ENCODE peak calls at places on chromosomes 11 and 22, in four cellular contexts. One of them, this sample, is unnamed. For H3K4me1, the result is how much of the 10 kb centered on the place peaks cover.

GRCh38 chr11:78019808-78020207 is 3.3 kb downstream of the KCTD14 start:
- DNase-seq in mesenchymal stem cell: no peak
- DNase-seq in H1: no peak
- DNase-seq in neuronal stem cell: no peak
- DNase-seq in this sample: no peak

GRCh38 chr11:104134760-104135159 is 29.2 kb downstream of the PDGFD start:
- DNase-seq in mesenchymal stem cell: peak
- DNase-seq in H1: no peak
- DNase-seq in neuronal stem cell: no peak
- DNase-seq in this sample: no peak

GRCh38 chr11:113338730-113339129 is 24.3 kb downstream of the TTC12 start:
- DNase-seq in mesenchymal stem cell: no peak
- DNase-seq in H1: no peak
- DNase-seq in neuronal stem cell: no peak
- DNase-seq in this sample: peak

GRCh38 chr11:6568191-6568918 is 35.1 kb downstream of the RRP8 start:
- DNase-seq in mesenchymal stem cell: peak
- DNase-seq in H1: no peak
- DNase-seq in neuronal stem cell: no peak
- DNase-seq in this sample: peak

GRCh38 chr11:31236052-31236652 is 133.4 kb downstream of the DCDC1 start:
- DNase-seq in mesenchymal stem cell: peak
- DNase-seq in H1: no peak
- DNase-seq in neuronal stem cell: no peak
- DNase-seq in this sample: no peak

GRCh38 chr11:104653011-104653806 is 245.1 kb downstream of the CASP12 start:
- DNase-seq in mesenchymal stem cell: peak
- DNase-seq in H1: no peak
- DNase-seq in neuronal stem cell: no peak
- DNase-seq in this sample: no peak

GRCh38 chr22:20616451-20617043 is 109.1 kb downstream of the MED15 start:
- DNase-seq in mesenchymal stem cell: no peak
- DNase-seq in H1: no peak
- DNase-seq in neuronal stem cell: no peak
- DNase-seq in this sample: no peak

GRCh38 chr11:132744771-132745170 is 787.5 kb downstream of the OPCML start:
- DNase-seq in mesenchymal stem cell: peak
- DNase-seq in H1: no peak
- DNase-seq in neuronal stem cell: no peak
- DNase-seq in this sample: no peak

GRCh38 chr11:24861440-24861839 is 364.6 kb downstream of the LUZP2 start:
- DNase-seq in mesenchymal stem cell: no peak
- DNase-seq in H1: no peak
- DNase-seq in neuronal stem cell: no peak
- DNase-seq in this sample: no peak

GRCh38 chr11:70327717-70328116 is 57.2 kb downstream of the PPFIA1 start:
- DNase-seq in mesenchymal stem cell: no peak
- DNase-seq in H1: no peak
- DNase-seq in neuronal stem cell: no peak
- DNase-seq in this sample: no peak

DNA sequence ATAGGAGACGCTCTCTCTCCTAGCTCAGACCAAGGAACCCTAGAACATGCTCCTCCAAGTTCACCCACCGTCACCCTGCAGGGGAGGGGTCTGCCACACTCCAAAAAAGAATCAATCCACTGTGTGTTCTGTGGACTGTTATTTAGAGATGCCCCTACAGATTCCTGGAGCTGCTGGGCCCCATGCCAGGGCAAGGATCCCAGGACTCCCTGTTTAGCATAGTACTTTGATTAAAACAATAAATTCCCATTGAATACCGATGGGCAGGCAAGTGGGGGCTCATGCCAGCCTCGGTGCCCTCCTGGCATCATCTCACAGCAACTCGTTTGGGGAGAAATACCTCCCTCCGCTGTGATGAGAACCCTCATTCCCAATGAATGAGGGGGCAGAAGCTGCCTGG is 247.5 kb downstream of the ST3GAL4 start:
- DNase-seq in mesenchymal stem cell: no peak
- DNase-seq in H1: no peak
- DNase-seq in neuronal stem cell: no peak
- DNase-seq in this sample: no peak
- H3K4me1 ChIP-seq in mesenchymal stem cell: under half
- H3K4me1 ChIP-seq in H1: under half
- H3K4me1 ChIP-seq in neuronal stem cell: under half
- H3K4me1 ChIP-seq in this sample: under half

GRCh38 chr11:12695221-12695794 is 21.1 kb downstream of the TEAD1 start:
- DNase-seq in mesenchymal stem cell: no peak
- DNase-seq in H1: no peak
- DNase-seq in neuronal stem cell: no peak
- DNase-seq in this sample: no peak
- H2BK12ac ChIP-seq in mesenchymal stem cell: no peak
- H2BK12ac ChIP-seq in H1: no peak
- H2BK12ac ChIP-seq in neuronal stem cell: no peak
- H2BK12ac ChIP-seq in this sample: no peak

GRCh38 chr11:10931761-10932700 is 74.2 kb upstream of the ZBED5 start:
- DNase-seq in mesenchymal stem cell: no peak
- DNase-seq in H1: no peak
- DNase-seq in neuronal stem cell: peak
- DNase-seq in this sample: no peak
- H2BK15ac ChIP-seq in mesenchymal stem cell: peak
- H2BK15ac ChIP-seq in H1: no peak
- H2BK15ac ChIP-seq in neuronal stem cell: peak
- H2BK15ac ChIP-seq in this sample: no peak

GRCh38 chr11:72069787-72070251 is 10.5 kb downstream of the NUMA1 start:
- DNase-seq in mesenchymal stem cell: peak
- DNase-seq in H1: no peak
- DNase-seq in neuronal stem cell: no peak
- DNase-seq in this sample: peak
- H3K4me1 ChIP-seq in mesenchymal stem cell: under half
- H3K4me1 ChIP-seq in H1: under half
- H3K4me1 ChIP-seq in neuronal stem cell: under half
- H3K4me1 ChIP-seq in this sample: under half

GRCh38 chr22:23751441-23751996 is 607 bp upstream of the ZNF70 start:
- DNase-seq in mesenchymal stem cell: no peak
- DNase-seq in H1: no peak
- DNase-seq in neuronal stem cell: no peak
- DNase-seq in this sample: peak

GRCh38 chr22:23752090-23752691 is 1.3 kb upstream of the ZNF70 start:
- DNase-seq in mesenchymal stem cell: no peak
- DNase-seq in H1: no peak
- DNase-seq in neuronal stem cell: no peak
- DNase-seq in this sample: no peak

GRCh38 chr22:23750374-23750743 is 553 bp downstream of the ZNF70 start:
- DNase-seq in mesenchymal stem cell: peak
- DNase-seq in H1: no peak
- DNase-seq in neuronal stem cell: no peak
- DNase-seq in this sample: no peak

GRCh38 chr22:23749747-23750373 is 1.1 kb downstream of the ZNF70 start:
- DNase-seq in mesenchymal stem cell: no peak
- DNase-seq in H1: no peak
- DNase-seq in neuronal stem cell: no peak
- DNase-seq in this sample: no peak

GRCh38 chr22:23750744-23751440 is at the start of gene ZNF70:
- DNase-seq in mesenchymal stem cell: peak
- DNase-seq in H1: no peak
- DNase-seq in neuronal stem cell: peak
- DNase-seq in this sample: peak
- H2BK12ac ChIP-seq in mesenchymal stem cell: no peak
- H2BK12ac ChIP-seq in H1: peak
- H2BK12ac ChIP-seq in neuronal stem cell: no peak
- H2BK12ac ChIP-seq in this sample: no peak